ENCODE peak calls at places on chromosome 2, in eight cellular contexts. One of them, this sample, is unnamed.

GRCh38 chr2:159262904-159263303 is 23.6 kb downstream of the WDSUB1 start:
- DNase-seq in transverse colon: no peak
- DNase-seq in SK-N-SH: no peak
- DNase-seq in prostate gland: no peak
- DNase-seq in H1: no peak
- DNase-seq in sigmoid colon: no peak
- DNase-seq in GM23338: no peak
- DNase-seq in HepG2: no peak
- DNase-seq in this sample: no peak

GRCh38 chr2:73085691-73086090 is 14.2 kb upstream of the SFXN5 start:
- DNase-seq in transverse colon: peak
- DNase-seq in SK-N-SH: peak
- DNase-seq in prostate gland: peak
- DNase-seq in H1: peak
- DNase-seq in sigmoid colon: peak
- DNase-seq in GM23338: peak
- DNase-seq in HepG2: peak
- DNase-seq in this sample: peak

GRCh38 chr2:158006961-158007664 is 94.6 kb upstream of the UPP2 start:
- DNase-seq in transverse colon: peak
- DNase-seq in SK-N-SH: no peak
- DNase-seq in prostate gland: no peak
- DNase-seq in H1: no peak
- DNase-seq in sigmoid colon: no peak
- DNase-seq in GM23338: peak
- DNase-seq in HepG2: no peak
- DNase-seq in this sample: no peak

GRCh38 chr2:31446848-31447247 is 32.3 kb upstream of the XDH start:
- DNase-seq in transverse colon: no peak
- DNase-seq in SK-N-SH: no peak
- DNase-seq in prostate gland: no peak
- DNase-seq in H1: no peak
- DNase-seq in sigmoid colon: no peak
- DNase-seq in GM23338: no peak
- DNase-seq in HepG2: no peak
- DNase-seq in this sample: no peak

GRCh38 chr2:226873051-226873620 is 37.3 kb downstream of the RHBDD1 start:
- DNase-seq in transverse colon: no peak
- DNase-seq in SK-N-SH: no peak
- DNase-seq in prostate gland: no peak
- DNase-seq in H1: no peak
- DNase-seq in sigmoid colon: no peak
- DNase-seq in GM23338: no peak
- DNase-seq in HepG2: no peak
- DNase-seq in this sample: no peak

GRCh38 chr2:136072616-136073015 is 45.3 kb downstream of the CXCR4 start:
- DNase-seq in transverse colon: no peak
- DNase-seq in SK-N-SH: no peak
- DNase-seq in prostate gland: no peak
- DNase-seq in H1: no peak
- DNase-seq in sigmoid colon: no peak
- DNase-seq in GM23338: no peak
- DNase-seq in HepG2: no peak
- DNase-seq in this sample: no peak

GRCh38 chr2:188850786-188851185 is 123.4 kb upstream of the COL3A1 start:
- DNase-seq in transverse colon: no peak
- DNase-seq in SK-N-SH: no peak
- DNase-seq in prostate gland: no peak
- DNase-seq in H1: no peak
- DNase-seq in sigmoid colon: no peak
- DNase-seq in GM23338: no peak
- DNase-seq in HepG2: no peak
- DNase-seq in this sample: no peak

GRCh38 chr2:215748446-215748845 is 264.9 kb downstream of the MREG start:
- DNase-seq in transverse colon: peak
- DNase-seq in SK-N-SH: no peak
- DNase-seq in prostate gland: no peak
- DNase-seq in H1: no peak
- DNase-seq in sigmoid colon: peak
- DNase-seq in GM23338: no peak
- DNase-seq in HepG2: no peak
- DNase-seq in this sample: no peak

GRCh38 chr2:24304098-24304497 is 56.2 kb downstream of the ITSN2 start:
- DNase-seq in transverse colon: peak
- DNase-seq in SK-N-SH: no peak
- DNase-seq in prostate gland: peak
- DNase-seq in H1: no peak
- DNase-seq in sigmoid colon: peak
- DNase-seq in GM23338: peak
- DNase-seq in HepG2: peak
- DNase-seq in this sample: no peak

GRCh38 chr2:176830362-176830761 is 382.2 kb upstream of the HNRNPA3 start:
- DNase-seq in transverse colon: no peak
- DNase-seq in SK-N-SH: peak
- DNase-seq in prostate gland: no peak
- DNase-seq in H1: no peak
- DNase-seq in sigmoid colon: no peak
- DNase-seq in GM23338: peak
- DNase-seq in HepG2: peak
- DNase-seq in this sample: no peak

GRCh38 chr2:98492441-98492840 is 47.8 kb downstream of the INPP4A start:
- DNase-seq in transverse colon: no peak
- DNase-seq in SK-N-SH: no peak
- DNase-seq in prostate gland: no peak
- DNase-seq in H1: no peak
- DNase-seq in sigmoid colon: peak
- DNase-seq in GM23338: no peak
- DNase-seq in HepG2: no peak
- DNase-seq in this sample: no peak

GRCh38 chr2:191486584-191487320 is 191.2 kb upstream of the NABP1 start:
- DNase-seq in transverse colon: peak
- DNase-seq in SK-N-SH: no peak
- DNase-seq in prostate gland: no peak
- DNase-seq in H1: no peak
- DNase-seq in sigmoid colon: no peak
- DNase-seq in GM23338: no peak
- DNase-seq in HepG2: no peak
- DNase-seq in this sample: no peak

GRCh38 chr2:107467414-107467813 is 359.3 kb upstream of the RGPD4 start:
- DNase-seq in transverse colon: no peak
- DNase-seq in SK-N-SH: no peak
- DNase-seq in prostate gland: no peak
- DNase-seq in H1: no peak
- DNase-seq in sigmoid colon: no peak
- DNase-seq in GM23338: no peak
- DNase-seq in HepG2: no peak
- DNase-seq in this sample: no peak

GRCh38 chr2:119702918-119703401 is 24.0 kb downstream of the TMEM177 start:
- DNase-seq in transverse colon: peak
- DNase-seq in SK-N-SH: peak
- DNase-seq in prostate gland: peak
- DNase-seq in H1: peak
- DNase-seq in sigmoid colon: peak
- DNase-seq in GM23338: peak
- DNase-seq in HepG2: peak
- DNase-seq in this sample: no peak

GRCh38 chr2:153575171-153575853 is 96.8 kb upstream of the RPRM start:
- DNase-seq in transverse colon: no peak
- DNase-seq in SK-N-SH: no peak
- DNase-seq in prostate gland: no peak
- DNase-seq in H1: no peak
- DNase-seq in sigmoid colon: no peak
- DNase-seq in GM23338: peak
- DNase-seq in HepG2: no peak
- DNase-seq in this sample: no peak

GRCh38 chr2:62577994-62578836 is 72.2 kb upstream of the TMEM17 start:
- DNase-seq in transverse colon: no peak
- DNase-seq in SK-N-SH: no peak
- DNase-seq in prostate gland: no peak
- DNase-seq in H1: no peak
- DNase-seq in sigmoid colon: no peak
- DNase-seq in GM23338: no peak
- DNase-seq in HepG2: peak
- DNase-seq in this sample: no peak

GRCh38 chr2:159064446-159065301 is 96.2 kb downstream of the TANC1 start:
- DNase-seq in transverse colon: no peak
- DNase-seq in SK-N-SH: peak
- DNase-seq in prostate gland: no peak
- DNase-seq in H1: no peak
- DNase-seq in sigmoid colon: no peak
- DNase-seq in GM23338: peak
- DNase-seq in HepG2: peak
- DNase-seq in this sample: no peak

GRCh38 chr2:240557101-240557751 is 562 bp downstream of the ANKMY1 start:
- DNase-seq in transverse colon: peak
- DNase-seq in SK-N-SH: no peak
- DNase-seq in prostate gland: peak
- DNase-seq in H1: no peak
- DNase-seq in sigmoid colon: no peak
- DNase-seq in GM23338: peak
- DNase-seq in HepG2: no peak
- DNase-seq in this sample: no peak

GRCh38 chr2:206260427-206261012 is 13.9 kb upstream of the ZDBF2 start:
- DNase-seq in transverse colon: no peak
- DNase-seq in SK-N-SH: peak
- DNase-seq in prostate gland: no peak
- DNase-seq in H1: no peak
- DNase-seq in sigmoid colon: no peak
- DNase-seq in GM23338: peak
- DNase-seq in HepG2: peak
- DNase-seq in this sample: no peak

GRCh38 chr2:225932741-225933413 is 533.4 kb downstream of the NYAP2 start:
- DNase-seq in transverse colon: no peak
- DNase-seq in SK-N-SH: no peak
- DNase-seq in prostate gland: no peak
- DNase-seq in H1: no peak
- DNase-seq in sigmoid colon: no peak
- DNase-seq in GM23338: no peak
- DNase-seq in HepG2: no peak
- DNase-seq in this sample: no peak

GRCh38 chr2:183079335-183079775 is 808 bp downstream of the DUSP19 start:
- DNase-seq in transverse colon: no peak
- DNase-seq in SK-N-SH: no peak
- DNase-seq in prostate gland: no peak
- DNase-seq in H1: no peak
- DNase-seq in sigmoid colon: no peak
- DNase-seq in GM23338: no peak
- DNase-seq in HepG2: no peak
- DNase-seq in this sample: no peak

GRCh38 chr2:231168460-231169139 is 29.8 kb upstream of the ARMC9 start:
- DNase-seq in transverse colon: no peak
- DNase-seq in SK-N-SH: no peak
- DNase-seq in prostate gland: no peak
- DNase-seq in H1: no peak
- DNase-seq in sigmoid colon: no peak
- DNase-seq in GM23338: no peak
- DNase-seq in HepG2: no peak
- DNase-seq in this sample: no peak

GRCh38 chr2:97889156-97889555 is 106.6 kb downstream of the TMEM131 start:
- DNase-seq in transverse colon: no peak
- DNase-seq in SK-N-SH: no peak
- DNase-seq in prostate gland: no peak
- DNase-seq in H1: no peak
- DNase-seq in sigmoid colon: no peak
- DNase-seq in GM23338: no peak
- DNase-seq in HepG2: no peak
- DNase-seq in this sample: no peak

GRCh38 chr2:49798570-49798969 is 644.3 kb upstream of the FSHR start:
- DNase-seq in transverse colon: no peak
- DNase-seq in SK-N-SH: no peak
- DNase-seq in prostate gland: no peak
- DNase-seq in H1: no peak
- DNase-seq in sigmoid colon: no peak
- DNase-seq in GM23338: no peak
- DNase-seq in HepG2: no peak
- DNase-seq in this sample: no peak

GRCh38 chr2:155442755-155443372 is 744.4 kb downstream of the KCNJ3 start:
- DNase-seq in transverse colon: no peak
- DNase-seq in SK-N-SH: no peak
- DNase-seq in prostate gland: no peak
- DNase-seq in H1: no peak
- DNase-seq in sigmoid colon: no peak
- DNase-seq in GM23338: no peak
- DNase-seq in HepG2: no peak
- DNase-seq in this sample: no peak

GRCh38 chr2:197359859-197360258 is 49.3 kb upstream of the ANKRD44 start:
- DNase-seq in transverse colon: no peak
- DNase-seq in SK-N-SH: no peak
- DNase-seq in prostate gland: no peak
- DNase-seq in H1: no peak
- DNase-seq in sigmoid colon: no peak
- DNase-seq in GM23338: peak
- DNase-seq in HepG2: no peak
- DNase-seq in this sample: no peak
- TF ChIP-seq POLR2AphosphoS5 in transverse colon: no peak
- TF ChIP-seq POLR2AphosphoS5 in SK-N-SH: no peak
- TF ChIP-seq POLR2AphosphoS5 in prostate gland: no peak
- TF ChIP-seq POLR2AphosphoS5 in H1: no peak
- TF ChIP-seq POLR2AphosphoS5 in sigmoid colon: no peak
- TF ChIP-seq POLR2AphosphoS5 in GM23338: no peak
- TF ChIP-seq POLR2AphosphoS5 in HepG2: no peak
- TF ChIP-seq POLR2AphosphoS5 in this sample: no peak

DNA sequence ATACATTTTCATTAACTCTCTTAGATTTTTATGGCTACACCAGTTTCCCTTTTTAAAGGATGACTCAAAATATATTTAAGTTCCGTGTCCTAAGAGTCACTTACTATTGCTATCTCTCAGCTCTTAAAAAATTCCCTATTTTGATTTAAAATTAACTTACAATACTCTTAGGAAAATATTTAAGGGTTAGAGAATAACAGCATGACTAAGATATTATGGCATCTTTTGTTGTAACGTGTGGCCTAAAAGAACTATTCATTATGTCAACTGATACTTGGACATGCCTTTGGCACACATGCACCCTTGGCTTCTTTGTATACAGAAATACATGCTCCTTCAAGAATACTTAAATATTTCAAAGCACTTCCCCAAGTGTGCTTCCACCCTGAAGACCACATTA is 42.3 kb downstream of the SCN3A start:
- DNase-seq in transverse colon: no peak
- DNase-seq in SK-N-SH: no peak
- DNase-seq in prostate gland: no peak
- DNase-seq in H1: no peak
- DNase-seq in sigmoid colon: no peak
- DNase-seq in GM23338: no peak
- DNase-seq in HepG2: no peak
- DNase-seq in this sample: no peak
- H3K27ac ChIP-seq in transverse colon: no peak
- H3K27ac ChIP-seq in SK-N-SH: peak
- H3K27ac ChIP-seq in prostate gland: no peak
- H3K27ac ChIP-seq in H1: no peak
- H3K27ac ChIP-seq in sigmoid colon: no peak
- H3K27ac ChIP-seq in GM23338: no peak
- H3K27ac ChIP-seq in HepG2: no peak
- H3K27ac ChIP-seq in this sample: no peak

GRCh38 chr2:96739633-96740428 is at the start of gene LMAN2L:
- DNase-seq in transverse colon: peak
- DNase-seq in SK-N-SH: peak
- DNase-seq in prostate gland: peak
- DNase-seq in H1: peak
- DNase-seq in sigmoid colon: peak
- DNase-seq in GM23338: peak
- DNase-seq in HepG2: peak
- DNase-seq in this sample: peak
- TF ChIP-seq POLR2AphosphoS5 in transverse colon: peak
- TF ChIP-seq POLR2AphosphoS5 in SK-N-SH: peak
- TF ChIP-seq POLR2AphosphoS5 in prostate gland: peak
- TF ChIP-seq POLR2AphosphoS5 in H1: peak
- TF ChIP-seq POLR2AphosphoS5 in sigmoid colon: peak
- TF ChIP-seq POLR2AphosphoS5 in GM23338: peak
- TF ChIP-seq POLR2AphosphoS5 in HepG2: peak
- TF ChIP-seq POLR2AphosphoS5 in this sample: peak

GRCh38 chr2:64727843-64728463 is 74.2 kb upstream of the SERTAD2 start:
- DNase-seq in transverse colon: no peak
- DNase-seq in SK-N-SH: peak
- DNase-seq in prostate gland: no peak
- DNase-seq in H1: no peak
- DNase-seq in sigmoid colon: no peak
- DNase-seq in GM23338: peak
- DNase-seq in HepG2: no peak
- DNase-seq in this sample: no peak
- H3K27ac ChIP-seq in transverse colon: no peak
- H3K27ac ChIP-seq in SK-N-SH: no peak
- H3K27ac ChIP-seq in prostate gland: no peak
- H3K27ac ChIP-seq in H1: no peak
- H3K27ac ChIP-seq in sigmoid colon: no peak
- H3K27ac ChIP-seq in GM23338: no peak
- H3K27ac ChIP-seq in HepG2: no peak
- H3K27ac ChIP-seq in this sample: no peak